ENCODE peak calls at places on chromosomes 2 and 18, in nine cellular contexts. U, S, Z, H, O, J, N, A and E are unnamed samples. For H3K79me2, the result is how much of the 10 kb centered on the place peaks cover.

GRCh38 chr2:105294046-105294445 is 35.5 kb downstream of the TGFBRAP1 start:
- DNase-seq in U (no peak), N (no peak), Z (no peak), O (no peak), A (no peak), S (no peak), H (no peak), J (no peak), E (no peak)

GRCh38 chr2:102872388-102872787 is 110.6 kb downstream of the TMEM182 start:
- DNase-seq in A (no peak), U (peak), H (no peak), N (peak), S (no peak), Z (peak), O (peak), J (peak), E (no peak)

GRCh38 chr2:36570416-36570815 is 27.6 kb downstream of the FEZ2 start:
- DNase-seq in O (peak), U (no peak), A (no peak), H (no peak), N (peak), J (no peak), Z (no peak), S (no peak), E (no peak)

GRCh38 chr2:9811679-9812511 is 31.4 kb upstream of the TAF1B start:
- DNase-seq in Z (peak), S (no peak), O (no peak), A (no peak), N (no peak), H (no peak), U (no peak), J (no peak), E (no peak)

GRCh38 chr18:22674300-22674699 is 256.6 kb upstream of the CTAGE1 start:
- DNase-seq in J (peak), N (peak), S (no peak), U (no peak), A (no peak), Z (no peak), O (peak), H (no peak), E (peak)

GRCh38 chr2:102418421-102418961 is 4.5 kb upstream of the IL18RAP start:
- DNase-seq in H (no peak), Z (no peak), N (peak), O (peak), A (peak), U (no peak), S (no peak), J (no peak), E (no peak)

GRCh38 chr18:2953935-2954641 is 58.9 kb downstream of the LPIN2 start:
- DNase-seq in O (no peak), A (no peak), N (no peak), Z (no peak), U (no peak), J (no peak), H (no peak), S (no peak), E (no peak)

GRCh38 chr2:238024986-238025385 is 35.8 kb upstream of the SCLY start:
- DNase-seq in J (no peak), U (no peak), S (no peak), H (no peak), O (peak), A (no peak), N (peak), Z (no peak), E (no peak)

GRCh38 chr2:120460511-120460910 is 114.6 kb downstream of the INHBB start:
- DNase-seq in O (no peak), N (no peak), Z (no peak), H (no peak), U (no peak), A (no peak), J (no peak), S (no peak), E (no peak)

GRCh38 chr2:46988733-46989481 is 73.3 kb upstream of the MCFD2 start:
- DNase-seq in A (no peak), O (no peak), S (peak), J (no peak), H (peak), Z (peak), U (peak), N (no peak), E (no peak)

GRCh38 chr2:98160574-98160973 is 73.6 kb downstream of the VWA3B start:
- DNase-seq in Z (no peak), U (no peak), H (no peak), A (no peak), N (no peak), J (no peak), S (no peak), O (no peak), E (no peak)

GRCh38 chr18:69469444-69469919 is 68.8 kb downstream of the DOK6 start:
- DNase-seq in N (peak), S (peak), A (no peak), Z (peak), U (peak), H (no peak), J (peak), O (peak), E (no peak)

GRCh38 chr2:198053173-198053572 is 248.8 kb downstream of the PLCL1 start:
- DNase-seq in H (no peak), U (no peak), O (no peak), S (no peak), N (no peak), J (no peak), Z (no peak), A (no peak), E (no peak)

GRCh38 chr2:236682651-236683422 is 113.2 kb downstream of the ACKR3 start:
- DNase-seq in A (no peak), O (peak), J (no peak), U (no peak), N (peak), H (no peak), Z (no peak), S (no peak), E (no peak)

GRCh38 chr18:70288171-70288850 is 534 bp upstream of the SOCS6 start:
- DNase-seq in N (peak), Z (no peak), U (peak), A (no peak), J (no peak), S (peak), O (peak), H (no peak), E (peak)

GRCh38 chr2:128982001-128982400 is 663.3 kb upstream of the HS6ST1 start:
- DNase-seq in A (no peak), J (no peak), H (no peak), U (no peak), N (no peak), O (no peak), S (no peak), Z (no peak), E (no peak)

GRCh38 chr2:150598383-150598782 is 110.9 kb upstream of the RND3 start:
- DNase-seq in J (no peak), U (no peak), S (no peak), H (no peak), Z (no peak), N (no peak), A (no peak), O (no peak), E (no peak)

GRCh38 chr2:159195719-159196118 is 90.8 kb downstream of the WDSUB1 start:
- DNase-seq in N (no peak), H (no peak), A (no peak), O (no peak), Z (no peak), U (no peak), J (no peak), S (no peak), E (no peak)

GRCh38 chr2:113012436-113013335 is 7.4 kb downstream of the IL36A start:
- DNase-seq in U (no peak), N (peak), O (peak), J (no peak), A (no peak), H (no peak), S (no peak), Z (no peak), E (peak)

GRCh38 chr2:163173591-163173990 is 335.0 kb upstream of the KCNH7 start:
- DNase-seq in J (no peak), O (no peak), A (no peak), U (no peak), N (no peak), Z (no peak), H (no peak), S (no peak), E (no peak)

GRCh38 chr18:22999212-22999611 is 66.1 kb downstream of the RBBP8 start:
- DNase-seq in Z (no peak), O (no peak), A (no peak), U (no peak), N (peak), H (no peak), J (no peak), S (peak), E (no peak)

GRCh38 chr2:121185571-121186074 is 99.4 kb downstream of the TFCP2L1 start:
- DNase-seq in N (peak), O (peak), J (peak), S (peak), A (no peak), U (no peak), H (no peak), Z (no peak), E (no peak)

GRCh38 chr18:58064406-58064998 is 20.5 kb downstream of the NEDD4L start:
- DNase-seq in Z (no peak), S (no peak), O (no peak), U (no peak), N (no peak), A (no peak), H (no peak), J (no peak), E (no peak)

GRCh38 chr2:174012347-174013309 is 47.5 kb upstream of the SP3 start:
- DNase-seq in S (peak), J (no peak), U (peak), H (no peak), Z (no peak), N (peak), A (no peak), O (no peak), E (peak)

GRCh38 chr2:84815146-84815545 is 65.7 kb downstream of the TRABD2A start:
- DNase-seq in U (no peak), N (peak), S (no peak), Z (no peak), H (no peak), O (no peak), A (no peak), J (no peak), E (no peak)

GRCh38 chr18:35770360-35770759 is 188.8 kb downstream of the GALNT1 start:
- DNase-seq in A (no peak), U (no peak), N (no peak), O (peak), H (no peak), J (no peak), S (no peak), Z (no peak), E (no peak)

GRCh38 chr2:223654384-223654915 is 52.3 kb upstream of the SCG2 start:
- DNase-seq in A (no peak), H (no peak), Z (no peak), U (no peak), J (no peak), S (no peak), N (peak), O (no peak), E (no peak)

GRCh38 chr18:72869786-72870185 is 2.0 kb upstream of the NETO1 start:
- DNase-seq in N (no peak), O (no peak), U (peak), Z (no peak), H (no peak), J (no peak), S (peak), A (no peak), E (no peak)

GRCh38 chr2:10752236-10752635 is 30.8 kb downstream of the ATP6V1C2 start:
- DNase-seq in H (no peak), N (no peak), S (no peak), O (peak), Z (no peak), U (no peak), J (no peak), A (no peak), E (no peak)

GRCh38 chr18:79624356-79624961 is 55.1 kb upstream of the CTDP1 start:
- DNase-seq in O (no peak), H (peak), U (no peak), S (no peak), J (no peak), N (no peak), A (no peak), Z (no peak), E (no peak)

GRCh38 chr2:215466097-215466909 is 30.4 kb upstream of the FN1 start:
- DNase-seq in N (peak), S (no peak), Z (no peak), U (no peak), H (no peak), A (no peak), J (no peak), O (no peak), E (no peak)

GRCh38 chr2:183028108-183028507 is 10.1 kb downstream of the NCKAP1 start:
- DNase-seq in H (no peak), O (no peak), Z (no peak), J (no peak), A (no peak), U (no peak), N (no peak), S (no peak), E (no peak)

GRCh38 chr18:57438669-57439616 is 3.8 kb downstream of the ONECUT2 start:
- DNase-seq in H (no peak), S (peak), Z (peak), J (no peak), O (no peak), N (no peak), A (no peak), U (peak), E (no peak)

GRCh38 chr18:24930974-24931373 is 421.0 kb downstream of the ZNF521 start:
- DNase-seq in O (peak), A (no peak), J (no peak), N (no peak), Z (no peak), U (peak), S (peak), H (no peak), E (peak)

GRCh38 chr18:61435064-61435652 is 101.9 kb downstream of the CDH20 start:
- DNase-seq in Z (peak), A (no peak), H (peak), J (peak), S (peak), N (peak), O (peak), U (peak), E (peak)

GRCh38 chr2:192286093-192286701 is 91.5 kb upstream of the TMEFF2 start:
- DNase-seq in O (peak), N (peak), H (no peak), Z (peak), U (peak), A (peak), S (peak), J (peak), E (peak)

GRCh38 chr2:207253946-207254345 is 88.2 kb upstream of the KLF7 start:
- DNase-seq in O (peak), S (no peak), A (no peak), J (no peak), Z (no peak), U (no peak), H (no peak), N (peak), E (peak)

GRCh38 chr2:150882751-150883520 is 378.7 kb downstream of the RBM43 start:
- DNase-seq in O (no peak), U (no peak), H (no peak), Z (no peak), S (no peak), J (no peak), N (no peak), A (no peak), E (no peak)

GRCh38 chr2:149858214-149858613 is 270.6 kb upstream of the MMADHC start:
- DNase-seq in J (no peak), Z (no peak), A (no peak), H (no peak), N (peak), U (no peak), S (no peak), O (peak), E (no peak)

DNA sequence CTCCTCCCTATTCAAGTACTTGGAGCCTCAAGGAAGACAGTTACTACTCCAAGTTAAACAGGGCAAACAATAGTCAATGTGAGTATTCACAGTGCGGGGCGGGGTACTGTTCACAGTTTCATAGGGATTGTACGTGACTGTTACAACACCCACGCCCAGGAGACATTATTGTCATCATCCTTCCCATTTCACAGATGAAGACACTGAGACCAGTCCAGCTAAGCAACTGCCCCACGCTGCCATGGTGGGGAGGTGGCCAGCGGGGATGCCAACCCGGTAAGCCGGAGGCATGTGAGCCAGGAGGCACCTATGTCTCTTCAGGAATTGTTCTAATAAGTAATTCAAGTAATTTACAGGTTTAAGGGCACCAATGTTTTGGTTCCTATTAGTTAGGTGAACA is 982 bp downstream of the HJURP start:
- DNase-seq in N (peak), J (no peak), Z (no peak), S (no peak), U (no peak), H (no peak), O (peak), A (no peak), E (no peak)
- H2AFZ ChIP-seq in N (peak), J (no peak), Z (peak), S (no peak), U (no peak), H (no peak), O (no peak), A (peak), E (peak)

GRCh38 chr2:23330214-23330613 is 54.8 kb upstream of the KLHL29 start:
- DNase-seq in N (peak), O (peak), H (no peak), A (peak), Z (no peak), S (peak), J (no peak), U (peak), E (peak)
- TF ChIP-seq EZH2phosphoT487 in N (no peak), O (no peak), H (no peak), A (no peak), Z (no peak), S (no peak), J (no peak), U (no peak), E (no peak)

GRCh38 chr18:31154186-31154585 is 8.5 kb downstream of the DSC1 start:
- DNase-seq in J (no peak), S (no peak), H (no peak), U (no peak), N (no peak), A (no peak), Z (no peak), O (no peak), E (no peak)
- H3K79me2 ChIP-seq in J (under half), S (under half), H (under half), U (under half), N (under half), A (under half), Z (under half), O (under half), E (under half)

GRCh38 chr2:234987754-234988153 is 35.9 kb downstream of the SH3BP4 start:
- DNase-seq in U (no peak), Z (no peak), O (no peak), A (no peak), H (no peak), N (no peak), J (no peak), S (no peak), E (no peak)

GRCh38 chr2:234986346-234986745 is 34.5 kb downstream of the SH3BP4 start:
- DNase-seq in H (no peak), N (no peak), S (no peak), Z (no peak), J (no peak), U (no peak), A (no peak), O (no peak), E (no peak)

GRCh38 chr2:234986866-234987720 is 35.3 kb downstream of the SH3BP4 start:
- DNase-seq in S (no peak), O (no peak), Z (no peak), A (no peak), U (no peak), N (no peak), H (no peak), J (no peak), E (no peak)

GRCh38 chr2:234983011-234983726 is 31.4 kb downstream of the SH3BP4 start:
- DNase-seq in N (no peak), J (no peak), Z (no peak), A (no peak), S (no peak), O (no peak), H (peak), U (no peak), E (no peak)

GRCh38 chr2:234985608-234986115 is 33.8 kb downstream of the SH3BP4 start:
- DNase-seq in N (no peak), A (no peak), O (no peak), J (no peak), S (no peak), Z (no peak), U (no peak), H (no peak), E (no peak)
- H2AFZ ChIP-seq in N (no peak), A (no peak), O (no peak), J (no peak), S (no peak), Z (no peak), U (no peak), H (no peak), E (no peak)